ENCODE peak calls at places on chromosomes 2 and 18, in five cellular contexts. I is effector memory CD4-positive, alpha-beta T cell; L is H1; Y is effector CD8-positive, alpha-beta T cell; Q is GM03348. C is an unnamed sample.

GRCh38 chr2:45930396-45930792 is 278.9 kb downstream of the PRKCE start:
- DNase-seq in I (no peak), L (no peak), Y (no peak), Q (peak; percentile 48), C (peak; percentile 80)

GRCh38 chr2:222862068-222862914 is 1.5 kb downstream of the ACSL3 start:
- DNase-seq in I (no peak), L (no peak), Y (no peak), Q (peak; percentile 42), C (no peak)

GRCh38 chr2:101580528-101580927 is 105.6 kb upstream of the RFX8 start:
- DNase-seq in I (no peak), L (no peak), Y (no peak), Q (no peak), C (no peak)

GRCh38 chr18:6482198-6482977 is 67.7 kb upstream of the L3MBTL4 start:
- DNase-seq in I (no peak), L (peak; percentile 68), Y (no peak), Q (peak; percentile 87), C (peak; percentile 72)

GRCh38 chr2:68435605-68436004 is 31.5 kb downstream of the FBXO48 start:
- DNase-seq in I (no peak), L (no peak), Y (no peak), Q (peak; percentile 37), C (no peak)

GRCh38 chr2:122238006-122238559 is 482.6 kb downstream of the TSN start:
- DNase-seq in I (no peak), L (no peak), Y (no peak), Q (no peak), C (no peak)

GRCh38 chr2:125168442-125168841 is 1143.4 kb downstream of the CNTNAP5 start:
- DNase-seq in I (no peak), L (no peak), Y (no peak), Q (no peak), C (no peak)

GRCh38 chr2:181553244-181553643 is 96.1 kb downstream of the ITGA4 start:
- DNase-seq in I (no peak), L (no peak), Y (no peak), Q (no peak), C (no peak)

GRCh38 chr2:39437522-39438296 is 624 bp upstream of the MAP4K3 start:
- DNase-seq in I (peak; percentile 13), L (no peak), Y (peak; percentile 4), Q (peak; percentile 40), C (peak; percentile 79)

GRCh38 chr2:49807689-49808088 is 653.4 kb upstream of the FSHR start:
- DNase-seq in I (no peak), L (no peak), Y (no peak), Q (no peak), C (no peak)

GRCh38 chr2:45607701-45608100 is 3.4 kb downstream of the SRBD1 start:
- DNase-seq in I (no peak), L (peak; percentile 13), Y (no peak), Q (peak; percentile 29), C (peak; percentile 29)

GRCh38 chr18:59837586-59837985 is 62.2 kb upstream of the PMAIP1 start:
- DNase-seq in I (peak; percentile 13), L (peak; percentile 36), Y (no peak), Q (peak; percentile 81), C (peak; percentile 95)

GRCh38 chr2:238351315-238351714 is 31.0 kb downstream of the TRAF3IP1 start:
- DNase-seq in I (no peak), L (no peak), Y (no peak), Q (no peak), C (no peak)

GRCh38 chr18:77086034-77086433 is 46.5 kb downstream of the MBP start:
- DNase-seq in I (no peak), L (no peak), Y (no peak), Q (peak; percentile 82), C (no peak)

GRCh38 chr2:209121691-209122090 is 302.2 kb upstream of the MAP2 start:
- DNase-seq in I (no peak), L (no peak), Y (no peak), Q (no peak), C (no peak)

GRCh38 chr2:234218261-234219180 is 168.0 kb downstream of the SPP2 start:
- DNase-seq in I (no peak), L (no peak), Y (no peak), Q (peak; percentile 48), C (no peak)

GRCh38 chr2:41994177-41994576 is 53.6 kb upstream of the PKDCC start:
- DNase-seq in I (no peak), L (no peak), Y (no peak), Q (peak; percentile 78), C (no peak)

GRCh38 chr18:24663026-24663425 is 202.6 kb downstream of the HRH4 start:
- DNase-seq in I (no peak), L (no peak), Y (no peak), Q (no peak), C (no peak)

GRCh38 chr2:233088598-233089345 is 28.6 kb downstream of the INPP5D start:
- DNase-seq in I (no peak), L (no peak), Y (no peak), Q (no peak), C (no peak)

GRCh38 chr2:219687266-219687665 is 59.8 kb downstream of the SLC4A3 start:
- DNase-seq in I (no peak), L (no peak), Y (no peak), Q (peak; percentile 23), C (no peak)